ENCODE peak calls at places on chromosomes 16 and 17, in five cellular contexts. S is GOT3, V is iris pigment epithelial cell, K is epithelial cell of esophagus, U is hippocampal formation. T is an unnamed sample.

GRCh38 chr17:6313835-6314234 is 121.1 kb downstream of the AIPL1 start:
- DNase-seq in S (no peak), V (no peak), K (no peak), U (no peak), T (no peak)

GRCh38 chr16:13909872-13910303 is 10.1 kb upstream of the ERCC4 start:
- DNase-seq in S (no peak), V (peak), K (peak), U (peak), T (no peak)

GRCh38 chr16:72560617-72561016 is 388.7 kb upstream of the PMFBP1 start:
- DNase-seq in S (no peak), V (no peak), K (no peak), U (no peak), T (no peak)

GRCh38 chr16:48499822-48500440 is 110.0 kb downstream of the N4BP1 start:
- DNase-seq in S (no peak), V (peak), K (peak), U (peak), T (peak)

GRCh38 chr17:67401598-67402504 is 24.8 kb downstream of the PITPNC1 start:
- DNase-seq in S (no peak), V (no peak), K (no peak), U (no peak), T (no peak)

GRCh38 chr16:736936-737481 is 3.8 kb downstream of the CIAO3 start:
- DNase-seq in S (no peak), V (no peak), K (no peak), U (no peak), T (no peak)

GRCh38 chr16:119835-120234 is 18.6 kb downstream of the NPRL3 start:
- DNase-seq in S (no peak), V (no peak), K (no peak), U (no peak), T (no peak)

GRCh38 chr17:45857977-45858708 is 13.5 kb downstream of the SPPL2C start:
- DNase-seq in S (no peak), V (peak), K (peak), U (no peak), T (no peak)

GRCh38 chr16:15807603-15808009 is 49.2 kb downstream of the MYH11 start:
- DNase-seq in S (no peak), V (peak), K (no peak), U (no peak), T (no peak)

GRCh38 chr17:76816590-76817135 is 51.5 kb upstream of the MGAT5B start:
- DNase-seq in S (no peak), V (peak), K (peak), U (peak), T (no peak)

GRCh38 chr16:23987443-23987842 is 151.7 kb downstream of the PRKCB start:
- DNase-seq in S (no peak), V (no peak), K (no peak), U (no peak), T (no peak)

GRCh38 chr17:32875904-32876413 is 965 bp downstream of the MYO1D start:
- DNase-seq in S (no peak), V (peak), K (no peak), U (no peak), T (no peak)

GRCh38 chr17:55411463-55411855 is 10.2 kb downstream of the MMD start:
- DNase-seq in S (no peak), V (no peak), K (no peak), U (no peak), T (no peak)

GRCh38 chr17:80153004-80153403 is 6.1 kb upstream of the EIF4A3 start:
- DNase-seq in S (no peak), V (no peak), K (no peak), U (no peak), T (no peak)

GRCh38 chr16:85036398-85037049 is 8.9 kb downstream of the KIAA0513 start:
- DNase-seq in S (no peak), V (no peak), K (no peak), U (no peak), T (no peak)

GRCh38 chr16:50602531-50603205 is 54.5 kb downstream of the NKD1 start:
- DNase-seq in S (no peak), V (no peak), K (peak), U (no peak), T (no peak)

GRCh38 chr17:67689534-67690177 is 28.1 kb upstream of the NOL11 start:
- DNase-seq in S (no peak), V (peak), K (peak), U (peak), T (peak)

GRCh38 chr16:82633964-82634600 is 7.3 kb downstream of the CDH13 start:
- DNase-seq in S (no peak), V (peak), K (peak), U (peak), T (peak)

GRCh38 chr17:19447085-19447583 is 36.1 kb downstream of the RNF112 start:
- DNase-seq in S (peak), V (peak), K (peak), U (peak), T (peak)

GRCh38 chr17:13813347-13814240 is 211.9 kb upstream of the HS3ST3A1 start:
- DNase-seq in S (no peak), V (no peak), K (no peak), U (no peak), T (no peak)

GRCh38 chr17:80564545-80564944 is 19.9 kb downstream of the RPTOR start:
- DNase-seq in S (no peak), V (no peak), K (no peak), U (no peak), T (no peak)

GRCh38 chr17:2207815-2208515 is 95.6 kb downstream of the SMG6 start:
- DNase-seq in S (no peak), V (no peak), K (peak), U (no peak), T (no peak)

GRCh38 chr16:3553138-3553923 is 23.9 kb downstream of the NLRC3 start:
- DNase-seq in S (no peak), V (no peak), K (no peak), U (no peak), T (no peak)

GRCh38 chr16:3149630-3150345 is 15.0 kb downstream of the ZNF213 start:
- DNase-seq in S (no peak), V (peak), K (peak), U (peak), T (peak)

GRCh38 chr17:4534515-4534914 is 20.7 kb downstream of the MYBBP1A start:
- DNase-seq in S (no peak), V (no peak), K (no peak), U (no peak), T (no peak)

GRCh38 chr16:75351183-75351582 is 82.1 kb downstream of the CFDP1 start:
- DNase-seq in S (no peak), V (peak), K (peak), U (no peak), T (no peak)

GRCh38 chr17:80732268-80732667 is 187.6 kb downstream of the RPTOR start:
- DNase-seq in S (no peak), V (peak), K (no peak), U (no peak), T (no peak)

GRCh38 chr16:82979406-82980111 is 352.8 kb downstream of the CDH13 start:
- DNase-seq in S (no peak), V (no peak), K (no peak), U (no peak), T (no peak)

GRCh38 chr16:84042879-84043485 is 387 bp upstream of the SLC38A8 start:
- DNase-seq in S (no peak), V (no peak), K (peak), U (no peak), T (no peak)

GRCh38 chr16:2530629-2531318 is 434 bp downstream of the CEMP1 start:
- DNase-seq in S (no peak), V (no peak), K (no peak), U (no peak), T (no peak)

GRCh38 chr17:77846531-77847085 is 111.9 kb upstream of the TNRC6C start:
- DNase-seq in S (no peak), V (no peak), K (no peak), U (no peak), T (no peak)

GRCh38 chr17:79813826-79814623 is 17.1 kb upstream of the CBX8 start:
- DNase-seq in S (no peak), V (no peak), K (no peak), U (no peak), T (peak)

GRCh38 chr16:4529085-4530060 is 9.2 kb downstream of the CDIP1 start:
- DNase-seq in S (no peak), V (peak), K (peak), U (no peak), T (no peak)

GRCh38 chr16:24731722-24732419 is 2.4 kb downstream of the TNRC6A start:
- DNase-seq in S (no peak), V (no peak), K (no peak), U (no peak), T (no peak)

GRCh38 chr17:21362331-21362931 is 13.7 kb upstream of the KCNJ12 start:
- DNase-seq in S (no peak), V (no peak), K (no peak), U (no peak), T (no peak)

GRCh38 chr17:75412455-75413317 is 7.2 kb upstream of the GRB2 start:
- DNase-seq in S (no peak), V (peak), K (peak), U (peak), T (peak)